ENCODE peak calls at places on chromosomes 16 and 17, in four cellular contexts. N, K, M and Q are unnamed samples.

GRCh38 chr16:66695474-66695934 is 1.0 kb downstream of the CMTM4 start:
- DNase-seq in N (no peak), K (no peak), M (no peak), Q (no peak)

GRCh38 chr17:4827399-4827798 is 5.7 kb upstream of the MINK1 start:
- DNase-seq in N (no peak), K (no peak), M (no peak), Q (no peak)

GRCh38 chr16:53216798-53217197 is 162.0 kb downstream of the CHD9 start:
- DNase-seq in N (no peak), K (no peak), M (no peak), Q (no peak)

GRCh38 chr16:52617591-52617990 is 70.6 kb upstream of the TOX3 start:
- DNase-seq in N (no peak), K (no peak), M (no peak), Q (no peak)

GRCh38 chr16:30395155-30395991 is at the start of gene ZNF48:
- DNase-seq in N (peak), K (peak), M (peak), Q (peak)

GRCh38 chr17:33328129-33328528 is 35.0 kb upstream of the ASIC2 start:
- DNase-seq in N (no peak), K (no peak), M (peak), Q (no peak)

GRCh38 chr16:2842340-2843000 is 12.4 kb downstream of the ZG16B start:
- DNase-seq in N (peak), K (peak), M (peak), Q (no peak)

GRCh38 chr16:85263214-85263613 is 150.9 kb upstream of the CIBAR2 start:
- DNase-seq in N (no peak), K (no peak), M (no peak), Q (no peak)

GRCh38 chr17:21019976-21020575 is 22.7 kb downstream of the USP22 start:
- DNase-seq in N (peak), K (no peak), M (peak), Q (no peak)

GRCh38 chr16:27369806-27370205 is 32.2 kb upstream of the IL21R start:
- DNase-seq in N (no peak), K (no peak), M (no peak), Q (no peak)

GRCh38 chr17:38416840-38417209 is 11.4 kb upstream of the ARHGAP23 start:
- DNase-seq in N (no peak), K (no peak), M (peak), Q (peak)

GRCh38 chr16:81939164-81940067 is 71.9 kb downstream of the SDR42E1 start:
- DNase-seq in N (no peak), K (no peak), M (no peak), Q (peak)

GRCh38 chr16:50859628-50860360 is 117.9 kb downstream of the CYLD start:
- DNase-seq in N (no peak), K (no peak), M (no peak), Q (no peak)

GRCh38 chr16:85626191-85626951 is 13.2 kb downstream of the GSE1 start:
- DNase-seq in N (peak), K (no peak), M (no peak), Q (peak)

GRCh38 chr17:8225813-8226535 is 15.6 kb upstream of the AURKB start:
- DNase-seq in N (peak), K (peak), M (peak), Q (peak)

GRCh38 chr17:81340606-81341346 is 45.7 kb upstream of the SLC38A10 start:
- DNase-seq in N (no peak), K (no peak), M (peak), Q (no peak)

GRCh38 chr17:52011070-52011469 is 147.4 kb downstream of the CA10 start:
- DNase-seq in N (no peak), K (no peak), M (no peak), Q (no peak)

GRCh38 chr17:20008242-20009051 is 712 bp upstream of the SPECC1 start:
- DNase-seq in N (peak), K (no peak), M (no peak), Q (peak)

GRCh38 chr17:16617481-16618060 is 36.1 kb downstream of the ZNF624 start:
- DNase-seq in N (no peak), K (no peak), M (no peak), Q (no peak)

GRCh38 chr17:48328457-48328856 is 101.6 kb downstream of the SKAP1 start:
- DNase-seq in N (no peak), K (no peak), M (no peak), Q (no peak)

GRCh38 chr16:31365131-31365865 is 10.3 kb downstream of the ITGAX start:
- DNase-seq in N (no peak), K (no peak), M (no peak), Q (no peak)

GRCh38 chr17:7579839-7580630 is 597 bp downstream of the CD68 start:
- DNase-seq in N (no peak), K (peak), M (no peak), Q (no peak)

GRCh38 chr16:70563571-70563970 is 40.0 kb downstream of the SF3B3 start:
- DNase-seq in N (no peak), K (no peak), M (peak), Q (no peak)